ENCODE peak calls at places on chromosomes 1 and 21, in four cellular contexts. C is right atrium auricular region, A is cardiac muscle cell, Q is upper lobe of right lung. W is an unnamed sample.

GRCh38 chr1:75796376-75797272 is at the start of gene MSH4:
- DNase-seq in C (no peak), A (no peak), Q (no peak), W (no peak)

GRCh38 chr1:184664042-184664659 is 90.5 kb downstream of the EDEM3 start:
- DNase-seq in C (peak; percentile 85), A (peak; percentile 77), Q (peak; percentile 88), W (peak; percentile 92)

GRCh38 chr1:213569816-213570150 is 418.0 kb upstream of the PROX1 start:
- DNase-seq in C (no peak), A (no peak), Q (no peak), W (peak; percentile 74)

GRCh38 chr1:168298446-168298845 is 17.8 kb downstream of the TBX19 start:
- DNase-seq in C (no peak), A (no peak), Q (no peak), W (no peak)

GRCh38 chr21:28975401-28975800 is 17.3 kb downstream of the LTN1 start:
- DNase-seq in C (no peak), A (peak; percentile 50), Q (no peak), W (no peak)

GRCh38 chr1:33433509-33434362 is 2.8 kb upstream of the PHC2 start:
- DNase-seq in C (peak; percentile 67), A (peak; percentile 97), Q (no peak), W (no peak)

GRCh38 chr1:25664357-25664796 is 47.8 kb downstream of the MAN1C1 start:
- DNase-seq in C (no peak), A (peak; percentile 33), Q (no peak), W (no peak)

GRCh38 chr1:150257624-150258274 is at the start of gene CA14:
- DNase-seq in C (no peak), A (no peak), Q (peak; percentile 49), W (no peak)

GRCh38 chr21:43623588-43623987 is 35.7 kb downstream of the HSF2BP start:
- DNase-seq in C (no peak), A (no peak), Q (no peak), W (no peak)

GRCh38 chr1:168261390-168261789 is 19.3 kb upstream of the TBX19 start:
- DNase-seq in C (no peak), A (peak; percentile 83), Q (no peak), W (no peak)

GRCh38 chr21:9837946-9838801 is 683.2 kb upstream of the TPTE start:
- DNase-seq in C (no peak), A (no peak), Q (peak; percentile 71), W (peak; percentile 92)

GRCh38 chr1:201728731-201729130 is 100.2 kb upstream of the IPO9 start:
- DNase-seq in C (no peak), A (no peak), Q (no peak), W (no peak)

DNA sequence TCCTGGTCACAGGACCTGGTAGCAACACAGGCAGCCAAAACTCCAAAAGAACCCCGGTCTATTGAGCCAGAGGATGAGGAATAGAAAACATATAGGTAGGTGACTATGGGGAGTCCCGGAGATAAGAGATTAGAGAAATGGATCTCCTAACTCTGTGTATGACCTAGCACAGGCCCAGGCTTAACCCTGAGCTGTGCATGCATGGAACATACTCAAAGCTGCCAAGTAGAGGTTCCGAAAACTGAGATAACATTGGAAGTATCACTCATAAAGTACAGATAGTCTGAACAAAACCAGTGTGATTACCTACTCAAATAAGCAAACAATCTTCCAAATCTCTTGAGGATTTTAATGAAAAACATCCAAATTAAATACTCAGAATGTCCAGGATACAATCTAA is 31.5 kb upstream of the PRDX6 start:
- DNase-seq in C (no peak), A (no peak), Q (no peak), W (no peak)
- H3K27ac ChIP-seq in C (no peak overlapping the region), A (no peak overlapping the region), Q (no peak overlapping the region), W (no peak overlapping the region)

DNA sequence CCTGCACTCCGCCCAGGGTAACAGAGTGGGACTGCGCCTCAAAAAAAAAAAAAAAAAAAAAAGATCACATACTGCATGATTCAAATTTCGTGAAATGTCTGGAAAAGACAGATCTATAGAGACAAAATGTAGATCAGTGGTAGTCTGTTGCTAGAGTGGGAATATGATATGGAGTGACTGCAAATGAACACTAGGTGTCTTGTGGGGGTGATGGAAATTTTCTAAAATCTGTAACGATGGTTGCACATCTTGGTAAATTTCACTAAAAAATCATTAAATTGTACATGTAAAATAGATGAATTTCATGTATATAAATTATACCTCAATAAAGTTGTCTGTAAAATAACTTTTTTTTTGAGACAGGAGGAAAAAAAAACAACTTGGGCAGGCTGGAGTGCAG is 5.5 kb downstream of the AIDA start:
- DNase-seq in C (no peak), A (no peak), Q (no peak), W (no peak)
- TF ChIP-seq CTCF in C (no peak), A (peak; percentile 18), Q (no peak), W (no peak)

GRCh38 chr1:78880223-78880622 is 126.3 kb downstream of the ADGRL4 start:
- DNase-seq in C (no peak), A (no peak), Q (no peak), W (no peak)
- H3K27ac ChIP-seq in C (no peak overlapping the region), A (no peak overlapping the region), Q (no peak overlapping the region), W (no peak overlapping the region)

GRCh38 chr1:53525595-53525994 is 66.4 kb downstream of the DMRTB1 start:
- DNase-seq in C (no peak), A (no peak), Q (no peak), W (no peak)
- TF ChIP-seq CTCF in C (no peak), A (no peak), Q (no peak), W (no peak)

GRCh38 chr1:219782311-219782710 is 146.0 kb downstream of the SLC30A10 start:
- DNase-seq in C (no peak), A (no peak), Q (no peak), W (peak; percentile 77)
- H3K27ac ChIP-seq in C (no peak overlapping the region), A (no peak overlapping the region), Q (no peak overlapping the region), W (no peak overlapping the region)

GRCh38 chr1:38834221-38834782 is 25.3 kb downstream of the RRAGC start:
- DNase-seq in C (no peak), A (no peak), Q (no peak), W (no peak)

GRCh38 chr1:38829368-38829767 is 30.2 kb downstream of the RRAGC start:
- DNase-seq in C (no peak), A (no peak), Q (no peak), W (no peak)

GRCh38 chr1:38833146-38833545 is 26.4 kb downstream of the RRAGC start:
- DNase-seq in C (no peak), A (no peak), Q (no peak), W (no peak)

GRCh38 chr1:38835230-38835827 is 24.2 kb downstream of the RRAGC start:
- DNase-seq in C (no peak), A (peak; percentile 91), Q (no peak), W (no peak)

DNA sequence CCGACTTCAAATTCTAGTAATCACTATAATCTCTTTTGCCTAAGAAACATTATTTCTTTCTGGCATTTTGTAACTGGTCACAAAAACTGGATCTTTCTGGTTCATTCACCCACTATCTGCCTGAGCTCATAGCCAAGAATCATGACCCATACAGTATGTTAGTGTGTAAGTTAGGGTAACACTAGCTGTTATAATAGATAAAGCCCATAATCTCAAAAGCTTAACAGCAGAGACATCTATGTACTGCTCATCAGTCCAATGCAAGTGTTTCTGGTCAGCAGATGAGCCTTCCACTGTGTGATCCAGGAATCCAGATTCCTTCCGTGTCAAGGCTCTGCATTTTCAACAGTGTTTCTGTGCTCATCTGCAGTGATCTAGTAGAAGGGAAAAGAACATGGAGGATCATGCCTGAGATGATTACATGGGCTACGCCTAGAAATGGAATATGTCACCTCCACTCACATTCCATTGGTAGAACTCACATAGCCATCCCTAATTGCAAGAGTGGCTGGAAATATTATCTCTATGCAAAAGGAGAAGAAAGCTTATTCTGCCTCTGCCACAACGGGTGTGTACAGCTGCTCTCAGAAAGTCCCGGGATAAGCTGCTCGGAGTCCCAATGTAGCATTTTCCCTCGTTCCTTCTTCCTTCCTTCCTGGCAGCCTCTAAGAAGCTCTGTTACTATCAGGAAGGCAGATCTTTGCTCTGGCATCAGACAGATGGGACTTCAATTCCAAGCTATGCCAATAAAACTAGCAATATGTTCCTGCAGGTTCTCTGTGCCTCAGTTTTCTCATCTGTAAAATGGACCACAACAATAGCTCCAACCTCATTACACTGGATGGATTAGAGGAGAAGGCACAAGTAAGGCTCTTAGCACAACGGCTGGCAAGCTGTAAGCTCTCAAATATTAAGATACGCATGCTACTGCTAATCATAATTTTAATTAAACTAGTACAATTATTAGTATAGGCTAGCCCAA is 27.5 kb downstream of the RRAGC start:
- DNase-seq in C (no peak), A (no peak), Q (no peak), W (no peak)
- TF ChIP-seq CTCF in C (no peak), A (no peak), Q (no peak), W (no peak)

GRCh38 chr1:103516283-103516682 is 9.2 kb upstream of the RNPC3 start:
- DNase-seq in C (no peak), A (no peak), Q (no peak), W (no peak)
- H3K27ac ChIP-seq in C (no peak overlapping the region), A (no peak overlapping the region), Q (no peak overlapping the region), W (no peak overlapping the region)

DNA sequence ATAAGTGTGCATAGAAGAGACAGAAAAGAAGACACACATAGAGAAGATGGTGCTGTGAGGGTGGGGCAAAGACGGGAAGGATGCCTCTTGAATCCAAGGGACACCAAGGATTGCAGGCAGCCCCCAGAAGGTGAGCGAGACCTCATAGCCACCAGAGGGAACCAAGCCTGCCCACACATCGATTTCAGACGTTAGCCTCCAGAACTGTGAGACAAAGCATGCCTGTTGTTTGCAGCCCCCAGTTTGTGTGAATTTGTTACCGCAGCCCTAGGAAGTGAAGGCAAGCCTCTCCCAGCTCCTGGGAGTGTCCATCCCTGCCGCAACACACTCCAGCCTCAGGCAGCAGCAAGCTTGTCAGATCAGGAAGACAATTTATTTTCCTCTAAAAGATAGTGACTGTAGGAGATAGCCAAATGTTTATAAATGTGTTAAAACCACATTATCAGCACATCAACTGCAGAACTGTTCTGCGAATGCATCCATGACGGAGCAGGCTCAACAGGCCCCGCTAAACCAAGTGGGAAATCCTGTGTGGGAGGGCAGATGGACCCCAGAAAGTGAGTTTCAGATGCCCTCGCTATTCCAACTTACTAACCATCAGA is 543.3 kb downstream of the MATN1 start:
- DNase-seq in C (no peak), A (no peak), Q (no peak), W (peak; percentile 88)
- TF ChIP-seq CTCF in C (no peak), A (no peak), Q (no peak), W (no peak)

GRCh38 chr1:203463469-203464062 is 12.0 kb upstream of the PRELP start:
- DNase-seq in C (no peak), A (peak; percentile 62), Q (no peak), W (no peak)
- H3K27ac ChIP-seq in C (peak overlapping the region; percentile 81), A (no peak overlapping the region), Q (peak overlapping the region; percentile 83), W (peak overlapping the region; percentile 96)

W was measured in esophagus muscularis mucosa.